ENCODE peak calls at places on chromosomes 4 and X, in ten cellular contexts. I is T follicular helper cell, F is Right ventricle myocardium inferior, A is activated B cell treated with CpG ODN at 0.5 μM for 24 hours, X is NCI-H1105 treated with DMSO at 0.1 percent for 48 hours, T is glutamatergic neuron, V is SJSA1, L is NCI-H2171 treated with DMSO at 0.1 percent for 48 hours, Z is NCI-H345, U is heart left ventricle. M is an unnamed sample.

GRCh38 chr4:5912614-5913019 is 19.7 kb upstream of the CRMP1 start:
- DNase-seq in I (no peak), F (no peak), A (no peak), X (peak), T (no peak), V (no peak), L (peak), Z (peak), U (no peak), M (peak)

GRCh38 chr4:168710353-168710946 is 213.6 kb downstream of the PALLD start:
- DNase-seq in I (no peak), F (no peak), A (no peak), X (no peak), T (no peak), V (no peak), L (no peak), Z (peak), U (no peak), M (peak)

GRCh38 chr4:116386856-116387255 is 698.5 kb downstream of the TRAM1L1 start:
- DNase-seq in I (no peak), F (no peak), A (no peak), X (no peak), T (no peak), V (no peak), L (no peak), Z (no peak), U (no peak), M (no peak)

GRCh38 chrX:19660604-19661003 is 145.3 kb upstream of the MAP3K15 start:
- DNase-seq in I (no peak), F (no peak), A (no peak), X (no peak), T (no peak), V (no peak), L (no peak), Z (no peak), U (no peak), M (no peak)

GRCh38 chr4:94641702-94642560 is 115.8 kb upstream of the BMPR1B start:
- DNase-seq in I (no peak), F (no peak), A (no peak), X (no peak), T (no peak), V (no peak), L (no peak), Z (no peak), U (no peak), M (peak)

GRCh38 chr4:98672583-98673281 is 14.3 kb upstream of the TSPAN5 start:
- DNase-seq in I (no peak), F (no peak), A (no peak), X (no peak), T (no peak), V (no peak), L (peak), Z (no peak), U (no peak), M (peak)

GRCh38 chr4:55124337-55125076 is 888 bp downstream of the KDR start:
- DNase-seq in I (no peak), F (no peak), A (no peak), X (no peak), T (peak), V (no peak), L (no peak), Z (no peak), U (peak), M (no peak)

GRCh38 chrX:149962859-149963757 is 24.8 kb upstream of the EOLA2 start:
- DNase-seq in I (no peak), F (no peak), A (no peak), X (peak), T (peak), V (peak), L (peak), Z (peak), U (peak), M (peak)

GRCh38 chr4:174107749-174108354 is 175.6 kb downstream of the FBXO8 start:
- DNase-seq in I (no peak), F (no peak), A (no peak), X (no peak), T (no peak), V (no peak), L (no peak), Z (no peak), U (no peak), M (no peak)

GRCh38 chr4:75477201-75477600 is 37.0 kb downstream of the RCHY1 start:
- DNase-seq in I (no peak), F (no peak), A (no peak), X (no peak), T (no peak), V (no peak), L (no peak), Z (no peak), U (no peak), M (no peak)

GRCh38 chr4:108072300-108072699 is 82.6 kb downstream of the HADH start:
- DNase-seq in I (peak), F (no peak), A (no peak), X (peak), T (no peak), V (no peak), L (no peak), Z (peak), U (no peak), M (peak)

GRCh38 chrX:64894454-64895038 is 81.7 kb downstream of the ZC4H2 start:
- DNase-seq in I (peak), F (no peak), A (no peak), X (no peak), T (peak), V (no peak), L (no peak), Z (no peak), U (no peak), M (no peak)

GRCh38 chrX:129875669-129876068 is 30.3 kb upstream of the UTP14A start:
- DNase-seq in I (no peak), F (no peak), A (no peak), X (no peak), T (no peak), V (peak), L (peak), Z (no peak), U (no peak), M (no peak)

GRCh38 chr4:86497980-86498379 is 96.1 kb upstream of the PTPN13 start:
- DNase-seq in I (no peak), F (no peak), A (no peak), X (no peak), T (no peak), V (no peak), L (no peak), Z (no peak), U (no peak), M (no peak)

GRCh38 chr4:86011117-86011516 is 348.7 kb downstream of the MAPK10 start:
- DNase-seq in I (no peak), F (no peak), A (no peak), X (no peak), T (no peak), V (no peak), L (no peak), Z (no peak), U (no peak), M (no peak)

GRCh38 chr4:95091272-95091671 is 333.5 kb downstream of the BMPR1B start:
- DNase-seq in I (no peak), F (no peak), A (no peak), X (no peak), T (no peak), V (no peak), L (no peak), Z (no peak), U (no peak), M (peak)

GRCh38 chr4:121943941-121944340 is 7.9 kb downstream of the TRPC3 start:
- DNase-seq in I (no peak), F (no peak), A (no peak), X (no peak), T (peak), V (no peak), L (no peak), Z (no peak), U (no peak), M (peak)

GRCh38 chr4:17128268-17128667 is 229.8 kb upstream of the LDB2 start:
- DNase-seq in I (no peak), F (no peak), A (no peak), X (no peak), T (no peak), V (peak), L (no peak), Z (no peak), U (no peak), M (no peak)

GRCh38 chrX:69808375-69808774 is 192.5 kb downstream of the EDA start:
- DNase-seq in I (no peak), F (no peak), A (no peak), X (no peak), T (no peak), V (no peak), L (no peak), Z (no peak), U (no peak), M (no peak)

GRCh38 chr4:71006203-71006907 is 12.9 kb downstream of the DCK start:
- DNase-seq in I (no peak), F (no peak), A (no peak), X (no peak), T (no peak), V (no peak), L (no peak), Z (no peak), U (no peak), M (no peak)

GRCh38 chr4:183416878-183417277 is 27.6 kb upstream of the CDKN2AIP start:
- DNase-seq in I (no peak), F (no peak), A (no peak), X (no peak), T (no peak), V (no peak), L (peak), Z (no peak), U (no peak), M (peak)

GRCh38 chrX:118847676-118848075 is 24.1 kb downstream of the ZCCHC12 start:
- DNase-seq in I (no peak), F (no peak), A (no peak), X (peak), T (no peak), V (no peak), L (peak), Z (peak), U (no peak), M (peak)